ENCODE peak calls at places on chromosomes 2 and 18, in six cellular contexts. One of them, this sample, is unnamed.

GRCh38 chr2:10879159-10879558 is 32.6 kb upstream of the KCNF1 start:
- DNase-seq in PC-9: peak
- DNase-seq in psoas muscle: no peak
- DNase-seq in heart left ventricle: no peak
- DNase-seq in PC-3: no peak
- DNase-seq in right atrium auricular region: no peak
- DNase-seq in this sample: no peak

GRCh38 chr2:41199320-41199719 is 747.4 kb upstream of the SLC8A1 start:
- DNase-seq in PC-9: no peak
- DNase-seq in PC-3: no peak
- DNase-seq in psoas muscle: no peak
- DNase-seq in heart left ventricle: no peak
- DNase-seq in right atrium auricular region: no peak
- DNase-seq in this sample: no peak

GRCh38 chr2:181859123-181859522 is 32.4 kb upstream of the ITPRID2 start:
- DNase-seq in psoas muscle: no peak
- DNase-seq in PC-3: no peak
- DNase-seq in right atrium auricular region: no peak
- DNase-seq in PC-9: no peak
- DNase-seq in heart left ventricle: no peak
- DNase-seq in this sample: no peak

GRCh38 chr2:162840598-162841246 is 2.2 kb upstream of the KCNH7 start:
- DNase-seq in heart left ventricle: peak
- DNase-seq in PC-3: peak
- DNase-seq in psoas muscle: no peak
- DNase-seq in right atrium auricular region: no peak
- DNase-seq in PC-9: no peak
- DNase-seq in this sample: no peak

GRCh38 chr18:35528749-35529274 is 31.1 kb upstream of the INO80C start:
- DNase-seq in psoas muscle: no peak
- DNase-seq in right atrium auricular region: no peak
- DNase-seq in PC-9: no peak
- DNase-seq in heart left ventricle: no peak
- DNase-seq in PC-3: no peak
- DNase-seq in this sample: no peak

GRCh38 chr18:33578371-33579146 is 540 bp downstream of the ASXL3 start:
- DNase-seq in right atrium auricular region: no peak
- DNase-seq in PC-9: no peak
- DNase-seq in PC-3: no peak
- DNase-seq in heart left ventricle: peak
- DNase-seq in psoas muscle: peak
- DNase-seq in this sample: peak

GRCh38 chr2:95077521-95077807 is 44.1 kb downstream of the MRPS5 start:
- DNase-seq in heart left ventricle: no peak
- DNase-seq in right atrium auricular region: no peak
- DNase-seq in PC-9: peak
- DNase-seq in PC-3: peak
- DNase-seq in psoas muscle: no peak
- DNase-seq in this sample: no peak

GRCh38 chr2:216596986-216597509 is 36.2 kb upstream of the IGFBP2 start:
- DNase-seq in PC-3: peak
- DNase-seq in heart left ventricle: no peak
- DNase-seq in right atrium auricular region: no peak
- DNase-seq in psoas muscle: no peak
- DNase-seq in PC-9: no peak
- DNase-seq in this sample: no peak

GRCh38 chr2:59935005-59935404 is 618.4 kb downstream of the BCL11A start:
- DNase-seq in psoas muscle: no peak
- DNase-seq in heart left ventricle: no peak
- DNase-seq in right atrium auricular region: no peak
- DNase-seq in PC-3: no peak
- DNase-seq in PC-9: no peak
- DNase-seq in this sample: no peak

GRCh38 chr2:151481744-151482143 is 72.0 kb downstream of the RIF1 start:
- DNase-seq in PC-9: no peak
- DNase-seq in psoas muscle: no peak
- DNase-seq in right atrium auricular region: no peak
- DNase-seq in heart left ventricle: no peak
- DNase-seq in PC-3: no peak
- DNase-seq in this sample: no peak

GRCh38 chr2:118296663-118297062 is 208.4 kb downstream of the INSIG2 start:
- DNase-seq in right atrium auricular region: no peak
- DNase-seq in PC-9: no peak
- DNase-seq in psoas muscle: no peak
- DNase-seq in heart left ventricle: no peak
- DNase-seq in PC-3: no peak
- DNase-seq in this sample: no peak

GRCh38 chr18:48639772-48640432 is 101.1 kb downstream of the CTIF start:
- DNase-seq in right atrium auricular region: no peak
- DNase-seq in PC-3: no peak
- DNase-seq in psoas muscle: no peak
- DNase-seq in heart left ventricle: no peak
- DNase-seq in PC-9: no peak
- DNase-seq in this sample: no peak

GRCh38 chr2:121044412-121044811 is 240.6 kb downstream of the TFCP2L1 start:
- DNase-seq in psoas muscle: no peak
- DNase-seq in PC-3: no peak
- DNase-seq in heart left ventricle: no peak
- DNase-seq in PC-9: no peak
- DNase-seq in right atrium auricular region: no peak
- DNase-seq in this sample: no peak

DNA sequence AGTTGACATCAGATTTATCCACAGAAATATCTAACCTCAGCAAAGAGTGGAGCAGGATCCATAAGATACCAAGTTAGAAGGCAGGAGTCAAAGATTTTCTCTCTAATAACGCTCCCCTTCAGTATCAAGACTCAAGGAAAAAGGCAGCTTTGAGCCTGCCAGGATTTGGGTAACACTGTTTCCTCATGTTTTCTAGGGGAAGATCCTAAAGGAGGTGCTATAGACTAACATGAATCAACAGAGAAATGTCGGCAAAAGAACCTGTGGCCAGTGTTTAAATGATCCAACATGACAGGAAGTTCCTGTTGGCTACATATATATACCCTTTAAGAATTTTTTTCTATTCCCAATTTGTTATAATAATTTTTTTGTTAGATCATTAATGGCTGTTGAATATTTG is 402.3 kb downstream of the TGIF1 start:
- DNase-seq in heart left ventricle: no peak
- DNase-seq in right atrium auricular region: no peak
- DNase-seq in PC-9: no peak
- DNase-seq in PC-3: no peak
- DNase-seq in psoas muscle: no peak
- DNase-seq in this sample: no peak
- TF ChIP-seq CTCF in heart left ventricle: peak
- TF ChIP-seq CTCF in right atrium auricular region: peak
- TF ChIP-seq CTCF in PC-9: no peak
- TF ChIP-seq CTCF in PC-3: peak
- TF ChIP-seq CTCF in psoas muscle: no peak
- TF ChIP-seq CTCF in this sample: no peak

GRCh38 chr18:51191139-51191717 is 6.3 kb downstream of the MEX3C start:
- DNase-seq in PC-9: no peak
- DNase-seq in heart left ventricle: no peak
- DNase-seq in right atrium auricular region: no peak
- DNase-seq in PC-3: no peak
- DNase-seq in psoas muscle: no peak
- DNase-seq in this sample: no peak
- H3K4me3 ChIP-seq in PC-9: no peak
- H3K4me3 ChIP-seq in heart left ventricle: no peak
- H3K4me3 ChIP-seq in right atrium auricular region: no peak
- H3K4me3 ChIP-seq in PC-3: no peak
- H3K4me3 ChIP-seq in psoas muscle: no peak
- H3K4me3 ChIP-seq in this sample: no peak

GRCh38 chr2:239240480-239240881 is 160.3 kb downstream of the HDAC4 start:
- DNase-seq in right atrium auricular region: peak
- DNase-seq in PC-9: no peak
- DNase-seq in PC-3: no peak
- DNase-seq in psoas muscle: peak
- DNase-seq in heart left ventricle: peak
- DNase-seq in this sample: peak
- H3K27ac ChIP-seq in right atrium auricular region: peak
- H3K27ac ChIP-seq in PC-9: no peak
- H3K27ac ChIP-seq in PC-3: no peak
- H3K27ac ChIP-seq in psoas muscle: peak
- H3K27ac ChIP-seq in heart left ventricle: peak
- H3K27ac ChIP-seq in this sample: no peak

DNA sequence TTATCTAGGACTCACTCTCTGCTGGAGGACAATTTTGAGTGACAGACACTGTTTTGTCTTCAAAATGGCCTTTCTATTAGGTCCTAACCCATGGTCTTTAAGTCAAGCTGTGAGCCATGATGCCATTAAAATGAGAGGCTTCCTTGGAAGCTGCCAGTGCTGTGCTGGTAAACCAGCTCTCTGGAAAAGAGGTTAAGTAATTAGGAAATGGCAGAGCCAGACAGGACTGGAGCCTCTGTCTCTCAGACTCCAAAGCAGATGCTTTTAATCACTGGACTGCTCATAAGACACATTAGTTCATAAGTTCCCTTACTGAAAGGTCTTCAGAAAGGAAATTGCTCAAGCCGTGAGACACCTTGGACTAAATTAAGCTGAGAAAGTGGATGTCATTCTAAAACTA is 25.8 kb upstream of the LHCGR start:
- DNase-seq in heart left ventricle: no peak
- DNase-seq in psoas muscle: no peak
- DNase-seq in PC-3: no peak
- DNase-seq in PC-9: no peak
- DNase-seq in right atrium auricular region: no peak
- DNase-seq in this sample: no peak
- TF ChIP-seq CTCF in heart left ventricle: no peak
- TF ChIP-seq CTCF in psoas muscle: no peak
- TF ChIP-seq CTCF in PC-3: no peak
- TF ChIP-seq CTCF in PC-9: no peak
- TF ChIP-seq CTCF in right atrium auricular region: no peak
- TF ChIP-seq CTCF in this sample: no peak